ENCODE peak calls at places on chromosome 10, in five cellular contexts. M is PC-3, Y is IMR-90, Q is OCI-LY7, K is neural progenitor cell. B is an unnamed sample.

GRCh38 chr10:90787906-90788491 is 69.8 kb downstream of the HTR7 start:
- DNase-seq in K (peak; percentile 54), M (peak; percentile 55), Y (peak; percentile 30), Q (peak; percentile 35), B (peak; percentile 10)

GRCh38 chr10:96496281-96496925 is 17.3 kb downstream of the TLL2 start:
- DNase-seq in K (peak; percentile 72), M (peak; percentile 35), Q (no peak), Y (peak; percentile 35), B (no peak)

GRCh38 chr10:121648493-121648892 is 50.2 kb upstream of the FGFR2 start:
- DNase-seq in Q (no peak), K (no peak), M (no peak), Y (no peak), B (no peak)

GRCh38 chr10:73999703-74000102 is 1.8 kb downstream of the VCL start:
- DNase-seq in Q (no peak), K (peak; percentile 10), Y (peak; percentile 59), M (peak; percentile 76), B (peak; percentile 68)

GRCh38 chr10:28892818-28893547 is 215.7 kb downstream of the BAMBI start:
- DNase-seq in Y (peak; percentile 86), Q (no peak), M (peak; percentile 68), K (no peak), B (peak; percentile 70)

GRCh38 chr10:3898821-3899220 is 113.8 kb upstream of the KLF6 start:
- DNase-seq in Y (no peak), M (peak; percentile 82), K (no peak), Q (no peak), B (no peak)

GRCh38 chr10:113492181-113492580 is 60.7 kb upstream of the HABP2 start:
- DNase-seq in M (no peak), K (no peak), Y (no peak), Q (no peak), B (no peak)

GRCh38 chr10:103626178-103626577 is 132.7 kb downstream of the NEURL1 start:
- DNase-seq in Y (no peak), K (no peak), Q (no peak), M (no peak), B (no peak)

GRCh38 chr10:21526952-21527633 is 1.6 kb upstream of the SKIDA1 start:
- DNase-seq in K (peak; percentile 80), M (peak; percentile 55), Y (peak; percentile 58), Q (no peak), B (no peak)

GRCh38 chr10:97932932-97933530 is 83.4 kb downstream of the GOLGA7B start:
- DNase-seq in M (no peak), K (no peak), Q (no peak), Y (no peak), B (no peak)

GRCh38 chr10:101566333-101567164 is 21.5 kb downstream of the POLL start:
- DNase-seq in K (peak; percentile 78), Y (peak; percentile 20), M (peak; percentile 15), Q (peak; percentile 14), B (peak; percentile 5)

GRCh38 chr10:102405108-102405561 is 9.6 kb downstream of the NFKB2 start:
- DNase-seq in Y (no peak), K (no peak), M (no peak), Q (no peak), B (no peak)

GRCh38 chr10:67127441-67127840 is 201.6 kb downstream of the LRRTM3 start:
- DNase-seq in Y (no peak), Q (no peak), K (no peak), M (no peak), B (no peak)

GRCh38 chr10:23344251-23344841 is at the start of gene C10orf67:
- DNase-seq in K (peak; percentile 70), Y (peak; percentile 39), M (peak; percentile 20), Q (no peak), B (peak; percentile 58)

GRCh38 chr10:98107644-98108430 is 26.6 kb upstream of the R3HCC1L start:
- DNase-seq in M (no peak), Y (no peak), Q (no peak), K (no peak), B (no peak)

GRCh38 chr10:118994321-118994720 is 35.2 kb upstream of the NANOS1 start:
- DNase-seq in K (no peak), Y (no peak), Q (no peak), M (no peak), B (no peak)

GRCh38 chr10:48633381-48634197 is 28.7 kb upstream of the ARHGAP22 start:
- DNase-seq in K (no peak), Q (no peak), M (no peak), Y (no peak), B (no peak)

GRCh38 chr10:31927597-31928530 is 767 bp downstream of the ARHGAP12 start:
- DNase-seq in Q (peak; percentile 73), Y (peak; percentile 44), M (peak; percentile 45), K (peak; percentile 85), B (peak; percentile 43)

GRCh38 chr10:121935702-121936101 is 7.9 kb upstream of the ATE1 start:
- DNase-seq in Q (no peak), M (no peak), Y (no peak), K (no peak), B (no peak)

GRCh38 chr10:109957092-109957797 is 33.9 kb upstream of the XPNPEP1 start:
- DNase-seq in Y (no peak), M (no peak), Q (peak; percentile 23), K (no peak), B (no peak)

GRCh38 chr10:48277093-48277492 is 2.6 kb upstream of the FRMPD2 start:
- DNase-seq in M (no peak), K (no peak), Q (no peak), Y (no peak), B (no peak)

GRCh38 chr10:7412482-7413251 is 1.8 kb upstream of the SFMBT2 start:
- DNase-seq in Y (no peak), M (no peak), Q (no peak), K (peak; percentile 84), B (no peak)

GRCh38 chr10:51176976-51177690 is 102.8 kb downstream of the PRKG1 start:
- DNase-seq in K (no peak), Q (no peak), M (peak; percentile 72), Y (peak; percentile 77), B (peak; percentile 62)

GRCh38 chr10:50392966-50393718 is 141.8 kb upstream of the ASAH2 start:
- DNase-seq in M (peak; percentile 94), Q (no peak), Y (no peak), K (no peak), B (peak; percentile 67)

GRCh38 chr10:11014671-11015141 is 3.0 kb upstream of the CELF2 start:
- DNase-seq in M (no peak), Y (no peak), K (peak; percentile 28), Q (no peak), B (no peak)

GRCh38 chr10:58260334-58260733 is 7.4 kb downstream of the IPMK start:
- DNase-seq in Y (no peak), K (no peak), M (no peak), Q (no peak), B (no peak)

GRCh38 chr10:58264780-58265179 is 2.9 kb downstream of the IPMK start:
- DNase-seq in Q (peak; percentile 31), Y (no peak), K (no peak), M (no peak), B (no peak)

GRCh38 chr10:58254644-58255043 is 13.1 kb downstream of the IPMK start:
- DNase-seq in K (no peak), M (no peak), Y (no peak), Q (no peak), B (no peak)

GRCh38 chr10:58253184-58253583 is 14.5 kb downstream of the IPMK start:
- DNase-seq in Y (no peak), Q (no peak), K (no peak), M (no peak), B (no peak)

DNA sequence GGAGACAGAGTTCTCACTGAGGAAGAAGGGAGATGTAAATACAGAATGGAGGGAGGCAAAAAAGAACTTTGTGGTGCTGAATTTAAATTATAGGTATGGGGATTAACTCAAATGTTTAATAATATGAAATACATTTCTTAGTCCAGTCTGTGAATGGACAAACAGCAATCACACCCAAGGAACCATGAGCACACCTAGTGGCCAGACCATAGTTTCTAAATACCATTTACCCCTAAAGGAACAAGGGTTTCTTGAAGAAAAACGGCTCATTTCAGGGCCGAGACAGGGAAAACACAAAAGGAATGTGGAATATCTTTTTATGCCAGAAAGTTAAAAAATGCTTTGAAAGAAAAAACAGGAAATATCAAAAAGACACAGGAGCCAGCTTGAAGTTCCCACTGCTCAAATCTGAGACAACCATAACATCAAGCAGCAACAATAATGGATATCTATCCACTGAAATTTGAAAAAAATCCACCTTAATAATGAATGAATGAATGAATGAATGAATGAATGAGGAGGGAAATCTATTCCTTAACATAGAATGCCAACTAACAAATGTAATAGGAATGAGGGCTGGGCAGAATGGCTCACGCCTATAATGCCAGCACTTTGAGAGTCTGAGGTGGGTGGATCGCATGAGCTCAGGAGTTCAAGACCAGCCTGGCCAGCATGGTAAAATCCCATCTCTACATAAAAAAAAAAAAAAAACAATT is 8.6 kb downstream of the IPMK start:
- DNase-seq in M (peak; percentile 34), K (no peak), Y (no peak), Q (no peak), B (no peak)
- TF ChIP-seq CTCF in M (peak; percentile 58), K (no peak), Y (no peak), Q (peak; percentile 66), B (peak; percentile 14)

DNA sequence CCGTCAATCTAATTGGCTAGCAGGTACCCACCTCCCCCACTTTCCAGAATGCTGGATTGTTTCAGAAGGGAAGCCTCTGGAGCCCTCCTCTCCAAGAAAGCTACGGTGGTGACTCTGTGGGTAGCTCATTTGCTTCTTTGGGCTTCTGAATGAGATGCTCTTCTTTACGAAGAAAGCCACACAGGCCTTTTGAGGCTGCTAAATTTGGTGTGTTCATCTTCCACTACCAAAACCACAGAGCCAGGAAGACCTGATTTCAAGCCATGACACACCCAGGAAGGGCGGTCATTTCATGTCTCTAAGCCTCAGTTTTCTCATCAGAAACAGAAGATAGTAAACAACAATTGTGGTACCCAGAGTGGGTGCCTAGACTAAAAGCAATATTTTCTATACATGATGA is 901.2 kb downstream of the KCNMA1 start:
- DNase-seq in Q (no peak), K (no peak), Y (no peak), M (no peak), B (no peak)
- H3K4me2 ChIP-seq in Q (no peak overlapping the region), K (no peak overlapping the region), Y (no peak overlapping the region), M (no peak overlapping the region), B (no peak overlapping the region)

DNA sequence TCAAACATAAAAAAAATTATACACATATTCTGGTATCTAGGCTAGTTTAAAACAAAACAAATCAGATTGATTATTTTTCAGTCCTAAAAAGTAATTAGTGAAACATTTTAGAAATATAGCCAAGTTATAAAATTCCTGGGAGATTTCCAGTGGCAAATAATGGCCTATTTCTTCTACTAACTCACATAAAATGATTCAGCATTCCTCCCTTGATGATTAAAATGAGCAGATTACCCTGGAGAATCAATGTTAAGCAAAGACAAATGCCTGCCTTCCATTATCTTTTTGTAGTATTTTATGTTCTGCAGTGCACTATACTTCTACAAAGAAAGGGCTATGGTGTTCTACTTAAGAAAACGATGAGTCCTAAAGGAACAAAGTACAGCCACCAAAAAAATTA is 53.7 kb downstream of the PARD3 start:
- DNase-seq in M (peak; percentile 78), Q (no peak), Y (no peak), K (no peak), B (no peak)
- TF ChIP-seq CTCF in M (no peak), Q (no peak), Y (no peak), K (no peak), B (no peak)

DNA sequence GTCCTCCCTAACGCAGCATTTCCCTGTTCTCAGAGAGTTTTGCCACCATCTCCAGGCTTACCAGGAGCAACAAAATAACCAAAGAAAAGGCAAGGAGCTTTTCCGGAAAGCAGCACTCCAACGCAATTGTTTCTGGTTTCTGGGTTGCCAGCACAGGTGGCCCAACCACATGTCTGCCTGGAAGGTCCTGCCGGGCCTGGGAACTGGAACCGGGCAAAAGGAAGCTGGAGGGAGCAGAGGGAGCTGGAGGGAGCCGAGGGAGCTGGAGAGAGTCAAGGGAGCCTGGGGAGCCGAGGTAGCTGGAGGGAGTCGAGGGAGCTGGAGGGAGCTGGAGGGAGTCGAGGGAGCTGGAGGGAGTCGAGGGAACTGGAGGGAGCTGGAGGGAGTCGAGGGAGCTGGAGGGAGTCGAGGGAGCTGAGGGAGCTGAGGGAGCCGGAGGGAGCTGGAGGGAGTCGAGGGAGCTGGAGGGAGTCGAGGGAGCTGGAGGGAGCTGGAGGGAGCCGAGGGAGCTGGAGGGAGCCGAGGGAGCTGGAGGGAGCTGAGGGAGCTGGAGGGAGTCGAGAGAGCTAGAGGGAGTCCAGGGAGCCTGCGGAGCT is 54.6 kb downstream of the STK32C start:
- DNase-seq in M (no peak), Q (no peak), Y (no peak), K (no peak), B (no peak)
- H3K4me2 ChIP-seq in M (no peak overlapping the region), Q (no peak overlapping the region), Y (no peak overlapping the region), K (no peak overlapping the region), B (no peak overlapping the region)